ENCODE peak calls at places on chromosomes 11 and 22, in four cellular contexts. O is brain microvascular endothelial cell, X is heart right ventricle, A is IMR-90. F is an unnamed sample.
A peak's percentile ranks its signal among the peaks of the same experiment; 100 is the strongest.

GRCh38 chr11:128726464-128727139 is 32.7 kb downstream of the FLI1 start:
- DNase-seq in O (no peak), X (peak; percentile 44), A (no peak), F (no peak)

GRCh38 chr11:84526250-84526649 is 1100.9 kb downstream of the DLG2 start:
- DNase-seq in O (no peak), X (no peak), A (no peak), F (no peak)

GRCh38 chr22:21014202-21015050 is 539 bp upstream of the P2RX6 start:
- DNase-seq in O (peak; percentile 90), X (peak; percentile 91), A (peak; percentile 88), F (peak; percentile 81)

GRCh38 chr22:35348703-35349102 is 32.2 kb upstream of the HMOX1 start:
- DNase-seq in O (no peak), X (no peak), A (no peak), F (no peak)

GRCh38 chr11:61529537-61530225 is 21.1 kb downstream of the LRRC10B start:
- DNase-seq in O (no peak), X (no peak), A (no peak), F (peak; percentile 67)

GRCh38 chr11:129023968-129024676 is 81.5 kb upstream of the TP53AIP1 start:
- DNase-seq in O (peak; percentile 21), X (no peak), A (peak; percentile 5), F (peak; percentile 83)

GRCh38 chr22:29208879-29209623 is 3.4 kb downstream of the EMID1 start:
- DNase-seq in O (no peak), X (no peak), A (no peak), F (peak; percentile 33)

GRCh38 chr11:2271077-2271326 is 614 bp upstream of the ASCL2 start:
- DNase-seq in O (no peak), X (peak; percentile 3), A (no peak), F (peak; percentile 39)

GRCh38 chr11:57360991-57361390 is 20.0 kb downstream of the PRG3 start:
- DNase-seq in O (no peak), X (no peak), A (no peak), F (no peak)

GRCh38 chr11:9203715-9204311 is 61.3 kb downstream of the DENND5A start:
- DNase-seq in O (no peak), X (peak; percentile 12), A (no peak), F (no peak)

GRCh38 chr11:3723014-3723708 is 52.0 kb upstream of the CHRNA10 start:
- DNase-seq in O (peak; percentile 94), X (no peak), A (peak; percentile 99), F (no peak)

GRCh38 chr11:47137476-47137875 is 39.2 kb downstream of the ARFGAP2 start:
- DNase-seq in O (no peak), X (no peak), A (no peak), F (no peak)

GRCh38 chr22:44341431-44342346 is 28.9 kb upstream of the SHISAL1 start:
- DNase-seq in O (no peak), X (peak; percentile 24), A (peak; percentile 69), F (no peak)

GRCh38 chr11:95788921-95789505 is 569 bp downstream of the FAM76B start:
- DNase-seq in O (peak; percentile 39), X (peak; percentile 6), A (peak; percentile 43), F (peak; percentile 5)
- TF ChIP-seq CTCF in O (peak; percentile 68), X (no peak), A (peak; percentile 42), F (no peak)

DNA sequence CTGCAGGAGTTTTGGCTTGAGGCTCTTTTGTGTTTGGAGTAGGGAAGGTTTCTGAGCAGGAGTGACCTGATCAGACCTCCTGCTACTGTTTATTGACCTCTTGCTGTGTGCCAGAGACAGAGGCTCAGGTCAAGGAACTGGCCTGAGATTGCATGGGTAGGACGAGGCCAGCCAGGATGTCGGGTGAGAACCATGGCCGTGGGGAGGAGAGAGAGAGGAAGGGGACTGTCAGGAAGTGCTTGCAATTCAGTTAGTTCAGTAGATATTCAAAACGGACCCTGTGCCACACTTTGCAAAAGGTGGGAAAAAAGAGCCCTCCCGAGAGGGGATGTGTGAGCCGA is 14.0 kb downstream of the TBC1D22A start:
- DNase-seq in O (no peak), X (no peak), A (no peak), F (no peak)
- H3K4me3 ChIP-seq in O (no peak overlapping the region), X (no peak overlapping the region), A (no peak overlapping the region), F (no peak overlapping the region)

DNA sequence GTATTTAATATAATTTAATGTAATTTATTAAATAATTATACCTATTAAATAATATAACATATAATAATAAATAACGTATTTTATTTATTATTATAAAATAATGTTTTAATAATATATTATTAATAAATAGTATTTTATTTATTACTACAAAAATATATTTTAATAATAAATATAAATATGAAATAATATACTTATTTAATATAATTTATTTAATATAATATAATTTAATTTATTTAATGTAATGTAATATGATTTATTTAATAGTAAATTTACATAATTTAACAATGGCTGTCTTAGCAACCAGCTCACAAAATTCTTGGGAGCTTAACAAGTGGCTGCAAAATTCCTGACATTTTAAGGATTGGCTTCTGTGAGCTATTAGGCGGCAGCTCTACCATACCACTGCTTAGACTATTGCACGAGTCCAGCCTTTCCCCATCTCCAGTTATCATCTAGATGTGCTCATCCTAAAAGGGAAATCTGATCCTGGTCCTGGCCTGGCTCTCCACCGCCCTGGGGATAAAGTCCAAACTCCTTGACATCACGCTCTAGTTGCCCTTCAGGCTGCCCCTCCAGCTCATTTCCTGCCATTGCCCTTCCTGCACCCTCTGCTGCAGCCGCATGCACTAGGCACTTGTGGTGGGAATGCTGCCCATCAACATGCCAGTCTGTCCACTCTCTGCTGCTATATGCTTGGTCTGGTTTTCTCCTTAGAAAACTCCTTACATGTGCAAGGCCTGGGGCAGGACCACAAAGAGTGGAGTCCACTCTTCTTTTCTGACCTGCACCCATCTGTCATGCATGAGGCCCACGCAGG is 9.8 kb downstream of the MMP20 start:
- DNase-seq in O (no peak), X (no peak), A (no peak), F (no peak)
- TF ChIP-seq CTCF in O (no peak), X (no peak), A (no peak), F (no peak)

GRCh38 chr11:26573896-26574295 is 1.8 kb upstream of the MUC15 start:
- DNase-seq in O (no peak), X (no peak), A (no peak), F (no peak)

GRCh38 chr11:26575946-26576345 is 3.9 kb upstream of the MUC15 start:
- DNase-seq in O (no peak), X (no peak), A (no peak), F (no peak)

GRCh38 chr11:26569646-26570045 is 2.4 kb downstream of the MUC15 start:
- DNase-seq in O (no peak), X (no peak), A (no peak), F (no peak)

GRCh38 chr11:26572770-26573402 is 823 bp upstream of the MUC15 start:
- DNase-seq in O (no peak), X (no peak), A (no peak), F (no peak)

DNA sequence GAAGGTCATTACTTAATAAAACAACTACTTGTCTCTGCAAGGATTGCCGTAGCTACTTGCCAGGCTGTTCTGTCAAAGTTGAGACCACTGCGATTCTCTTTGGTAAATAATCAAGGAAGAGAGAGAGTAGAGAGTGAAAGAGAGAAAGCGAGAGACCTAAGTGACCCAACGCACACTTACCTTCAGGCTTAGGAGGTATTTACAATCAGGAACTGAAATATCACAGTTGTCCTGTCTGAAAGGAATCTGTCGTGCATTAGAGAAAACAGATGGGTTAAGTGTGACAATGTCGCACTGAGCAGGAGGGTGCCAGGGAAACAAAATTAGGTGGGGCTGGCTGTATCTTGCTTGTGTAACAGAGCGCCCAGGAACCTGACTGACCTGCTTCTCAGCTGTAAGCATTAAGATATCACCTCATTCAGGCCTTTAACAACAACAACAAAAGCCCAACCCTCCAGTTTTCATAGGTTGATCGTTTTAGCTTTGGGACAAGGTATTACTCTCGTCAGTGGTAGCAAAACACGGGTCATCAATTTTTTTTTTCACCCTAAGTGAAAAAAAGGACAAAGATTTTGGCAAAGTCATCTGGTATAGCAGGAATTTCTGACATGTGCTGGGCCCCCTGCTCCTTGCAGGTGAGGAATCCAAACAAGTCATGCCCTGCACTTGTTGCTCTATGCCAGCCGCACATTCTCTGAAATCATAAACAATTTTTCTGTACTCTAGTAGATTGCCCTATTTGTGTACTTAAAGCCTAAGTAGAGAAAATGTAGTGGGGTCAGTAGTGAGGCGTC is at the start of gene MUC15:
- DNase-seq in O (no peak), X (no peak), A (no peak), F (peak; percentile 40)
- H3K4me3 ChIP-seq in O (no peak within 1 kb of the TSS), X (no peak within 1 kb of the TSS), A (no peak within 1 kb of the TSS), F (no peak within 1 kb of the TSS)

GRCh38 chr22:48719978-48720661 is 1107.6 kb downstream of the BRD1 start:
- DNase-seq in O (no peak), X (no peak), A (no peak), F (no peak)
- TF ChIP-seq CTCF in O (no peak), X (no peak), A (no peak), F (no peak)

F was measured in body of pancreas.